ENCODE peak calls at places on chromosomes 2 and 18, in nine cellular contexts. One of them, this sample, is unnamed.

GRCh38 chr2:163182764-163183354 is 344.3 kb upstream of the KCNH7 start:
- DNase-seq in NCI-H1694 treated with DMSO at 0.1 percent for 48 hours: peak
- DNase-seq in activated CD8-positive, alpha-beta memory T cell treated with anti-CD3 and anti-CD28 coated beads, Interleukin-2, amount 10 ng/mL, durations not matched to agents 7 days and 5 days: no peak
- DNase-seq in iris pigment epithelial cell: peak
- DNase-seq in adipocyte: peak
- DNase-seq in DMS153: no peak
- DNase-seq in AG09319: no peak
- DNase-seq in upper lobe of right lung: no peak
- DNase-seq in PC-9: no peak
- DNase-seq in this sample: no peak

GRCh38 chr18:13477147-13477683 is 249.1 kb downstream of the FAM210A start:
- DNase-seq in NCI-H1694 treated with DMSO at 0.1 percent for 48 hours: no peak
- DNase-seq in upper lobe of right lung: no peak
- DNase-seq in AG09319: no peak
- DNase-seq in DMS153: no peak
- DNase-seq in activated CD8-positive, alpha-beta memory T cell treated with anti-CD3 and anti-CD28 coated beads, Interleukin-2, amount 10 ng/mL, durations not matched to agents 7 days and 5 days: no peak
- DNase-seq in PC-9: no peak
- DNase-seq in iris pigment epithelial cell: no peak
- DNase-seq in adipocyte: no peak
- DNase-seq in this sample: no peak

GRCh38 chr2:122750808-122751207 is 995.4 kb downstream of the TSN start:
- DNase-seq in iris pigment epithelial cell: no peak
- DNase-seq in AG09319: no peak
- DNase-seq in PC-9: no peak
- DNase-seq in DMS153: no peak
- DNase-seq in activated CD8-positive, alpha-beta memory T cell treated with anti-CD3 and anti-CD28 coated beads, Interleukin-2, amount 10 ng/mL, durations not matched to agents 7 days and 5 days: no peak
- DNase-seq in adipocyte: no peak
- DNase-seq in NCI-H1694 treated with DMSO at 0.1 percent for 48 hours: no peak
- DNase-seq in upper lobe of right lung: no peak
- DNase-seq in this sample: no peak

GRCh38 chr2:9877726-9878125 is 34.5 kb downstream of the TAF1B start:
- DNase-seq in adipocyte: no peak
- DNase-seq in NCI-H1694 treated with DMSO at 0.1 percent for 48 hours: no peak
- DNase-seq in activated CD8-positive, alpha-beta memory T cell treated with anti-CD3 and anti-CD28 coated beads, Interleukin-2, amount 10 ng/mL, durations not matched to agents 7 days and 5 days: no peak
- DNase-seq in iris pigment epithelial cell: no peak
- DNase-seq in DMS153: no peak
- DNase-seq in AG09319: no peak
- DNase-seq in PC-9: no peak
- DNase-seq in upper lobe of right lung: no peak
- DNase-seq in this sample: no peak

GRCh38 chr2:12856934-12857660 is 140.4 kb downstream of the TRIB2 start:
- DNase-seq in NCI-H1694 treated with DMSO at 0.1 percent for 48 hours: no peak
- DNase-seq in AG09319: peak
- DNase-seq in activated CD8-positive, alpha-beta memory T cell treated with anti-CD3 and anti-CD28 coated beads, Interleukin-2, amount 10 ng/mL, durations not matched to agents 7 days and 5 days: peak
- DNase-seq in DMS153: no peak
- DNase-seq in PC-9: peak
- DNase-seq in iris pigment epithelial cell: peak
- DNase-seq in adipocyte: peak
- DNase-seq in upper lobe of right lung: no peak
- DNase-seq in this sample: no peak

GRCh38 chr2:176009445-176009844 is 7.4 kb upstream of the LNPK start:
- DNase-seq in activated CD8-positive, alpha-beta memory T cell treated with anti-CD3 and anti-CD28 coated beads, Interleukin-2, amount 10 ng/mL, durations not matched to agents 7 days and 5 days: no peak
- DNase-seq in upper lobe of right lung: no peak
- DNase-seq in DMS153: no peak
- DNase-seq in AG09319: no peak
- DNase-seq in iris pigment epithelial cell: no peak
- DNase-seq in adipocyte: no peak
- DNase-seq in NCI-H1694 treated with DMSO at 0.1 percent for 48 hours: no peak
- DNase-seq in PC-9: no peak
- DNase-seq in this sample: no peak

GRCh38 chr2:19685713-19686112 is 216.1 kb downstream of the TTC32 start:
- DNase-seq in upper lobe of right lung: no peak
- DNase-seq in AG09319: no peak
- DNase-seq in NCI-H1694 treated with DMSO at 0.1 percent for 48 hours: no peak
- DNase-seq in adipocyte: peak
- DNase-seq in DMS153: no peak
- DNase-seq in activated CD8-positive, alpha-beta memory T cell treated with anti-CD3 and anti-CD28 coated beads, Interleukin-2, amount 10 ng/mL, durations not matched to agents 7 days and 5 days: no peak
- DNase-seq in iris pigment epithelial cell: peak
- DNase-seq in PC-9: peak
- DNase-seq in this sample: no peak

GRCh38 chr2:106562826-106563594 is 75.8 kb downstream of the CD8B2 start:
- DNase-seq in DMS153: no peak
- DNase-seq in upper lobe of right lung: no peak
- DNase-seq in activated CD8-positive, alpha-beta memory T cell treated with anti-CD3 and anti-CD28 coated beads, Interleukin-2, amount 10 ng/mL, durations not matched to agents 7 days and 5 days: no peak
- DNase-seq in adipocyte: peak
- DNase-seq in AG09319: no peak
- DNase-seq in NCI-H1694 treated with DMSO at 0.1 percent for 48 hours: peak
- DNase-seq in PC-9: no peak
- DNase-seq in iris pigment epithelial cell: peak
- DNase-seq in this sample: no peak

GRCh38 chr2:230678451-230678850 is 34.2 kb upstream of the CAB39 start:
- DNase-seq in activated CD8-positive, alpha-beta memory T cell treated with anti-CD3 and anti-CD28 coated beads, Interleukin-2, amount 10 ng/mL, durations not matched to agents 7 days and 5 days: peak
- DNase-seq in AG09319: no peak
- DNase-seq in iris pigment epithelial cell: no peak
- DNase-seq in NCI-H1694 treated with DMSO at 0.1 percent for 48 hours: no peak
- DNase-seq in upper lobe of right lung: no peak
- DNase-seq in adipocyte: no peak
- DNase-seq in PC-9: no peak
- DNase-seq in DMS153: no peak
- DNase-seq in this sample: no peak

GRCh38 chr2:69815717-69816116 is 13.7 kb upstream of the GMCL1 start:
- DNase-seq in upper lobe of right lung: no peak
- DNase-seq in NCI-H1694 treated with DMSO at 0.1 percent for 48 hours: no peak
- DNase-seq in DMS153: no peak
- DNase-seq in AG09319: no peak
- DNase-seq in iris pigment epithelial cell: peak
- DNase-seq in PC-9: no peak
- DNase-seq in activated CD8-positive, alpha-beta memory T cell treated with anti-CD3 and anti-CD28 coated beads, Interleukin-2, amount 10 ng/mL, durations not matched to agents 7 days and 5 days: no peak
- DNase-seq in adipocyte: no peak
- DNase-seq in this sample: no peak

GRCh38 chr18:9147440-9148238 is 11.1 kb downstream of the ANKRD12 start:
- DNase-seq in AG09319: peak
- DNase-seq in upper lobe of right lung: no peak
- DNase-seq in NCI-H1694 treated with DMSO at 0.1 percent for 48 hours: peak
- DNase-seq in PC-9: peak
- DNase-seq in activated CD8-positive, alpha-beta memory T cell treated with anti-CD3 and anti-CD28 coated beads, Interleukin-2, amount 10 ng/mL, durations not matched to agents 7 days and 5 days: peak
- DNase-seq in iris pigment epithelial cell: peak
- DNase-seq in adipocyte: peak
- DNase-seq in DMS153: peak
- DNase-seq in this sample: peak

GRCh38 chr2:84970956-84971798 is at the start of gene KCMF1:
- DNase-seq in AG09319: peak
- DNase-seq in activated CD8-positive, alpha-beta memory T cell treated with anti-CD3 and anti-CD28 coated beads, Interleukin-2, amount 10 ng/mL, durations not matched to agents 7 days and 5 days: peak
- DNase-seq in DMS153: peak
- DNase-seq in NCI-H1694 treated with DMSO at 0.1 percent for 48 hours: peak
- DNase-seq in adipocyte: peak
- DNase-seq in iris pigment epithelial cell: peak
- DNase-seq in PC-9: no peak
- DNase-seq in upper lobe of right lung: peak
- DNase-seq in this sample: peak

GRCh38 chr2:67752964-67753363 is 309.8 kb downstream of the C1D start:
- DNase-seq in NCI-H1694 treated with DMSO at 0.1 percent for 48 hours: no peak
- DNase-seq in adipocyte: peak
- DNase-seq in DMS153: no peak
- DNase-seq in iris pigment epithelial cell: peak
- DNase-seq in AG09319: peak
- DNase-seq in upper lobe of right lung: no peak
- DNase-seq in activated CD8-positive, alpha-beta memory T cell treated with anti-CD3 and anti-CD28 coated beads, Interleukin-2, amount 10 ng/mL, durations not matched to agents 7 days and 5 days: no peak
- DNase-seq in PC-9: no peak
- DNase-seq in this sample: no peak

GRCh38 chr2:125701070-125701469 is 954.9 kb upstream of the GYPC start:
- DNase-seq in activated CD8-positive, alpha-beta memory T cell treated with anti-CD3 and anti-CD28 coated beads, Interleukin-2, amount 10 ng/mL, durations not matched to agents 7 days and 5 days: no peak
- DNase-seq in DMS153: no peak
- DNase-seq in PC-9: no peak
- DNase-seq in AG09319: no peak
- DNase-seq in upper lobe of right lung: no peak
- DNase-seq in iris pigment epithelial cell: no peak
- DNase-seq in NCI-H1694 treated with DMSO at 0.1 percent for 48 hours: no peak
- DNase-seq in adipocyte: no peak
- DNase-seq in this sample: no peak

GRCh38 chr2:128607440-128607839 is 288.8 kb upstream of the HS6ST1 start:
- DNase-seq in DMS153: no peak
- DNase-seq in NCI-H1694 treated with DMSO at 0.1 percent for 48 hours: no peak
- DNase-seq in PC-9: no peak
- DNase-seq in iris pigment epithelial cell: no peak
- DNase-seq in upper lobe of right lung: peak
- DNase-seq in adipocyte: no peak
- DNase-seq in AG09319: no peak
- DNase-seq in activated CD8-positive, alpha-beta memory T cell treated with anti-CD3 and anti-CD28 coated beads, Interleukin-2, amount 10 ng/mL, durations not matched to agents 7 days and 5 days: no peak
- DNase-seq in this sample: no peak

GRCh38 chr2:231052494-231053451 is 3.9 kb upstream of the PSMD1 start:
- DNase-seq in DMS153: peak
- DNase-seq in PC-9: peak
- DNase-seq in upper lobe of right lung: peak
- DNase-seq in AG09319: peak
- DNase-seq in iris pigment epithelial cell: peak
- DNase-seq in activated CD8-positive, alpha-beta memory T cell treated with anti-CD3 and anti-CD28 coated beads, Interleukin-2, amount 10 ng/mL, durations not matched to agents 7 days and 5 days: peak
- DNase-seq in NCI-H1694 treated with DMSO at 0.1 percent for 48 hours: peak
- DNase-seq in adipocyte: peak
- DNase-seq in this sample: peak

GRCh38 chr2:85189606-85190270 is 56.5 kb downstream of the TCF7L1 start:
- DNase-seq in AG09319: no peak
- DNase-seq in DMS153: no peak
- DNase-seq in upper lobe of right lung: no peak
- DNase-seq in iris pigment epithelial cell: no peak
- DNase-seq in PC-9: no peak
- DNase-seq in activated CD8-positive, alpha-beta memory T cell treated with anti-CD3 and anti-CD28 coated beads, Interleukin-2, amount 10 ng/mL, durations not matched to agents 7 days and 5 days: no peak
- DNase-seq in NCI-H1694 treated with DMSO at 0.1 percent for 48 hours: no peak
- DNase-seq in adipocyte: no peak
- DNase-seq in this sample: no peak

GRCh38 chr2:83787189-83787588 is 671.9 kb downstream of the SUCLG1 start:
- DNase-seq in DMS153: no peak
- DNase-seq in AG09319: no peak
- DNase-seq in adipocyte: no peak
- DNase-seq in NCI-H1694 treated with DMSO at 0.1 percent for 48 hours: no peak
- DNase-seq in upper lobe of right lung: no peak
- DNase-seq in activated CD8-positive, alpha-beta memory T cell treated with anti-CD3 and anti-CD28 coated beads, Interleukin-2, amount 10 ng/mL, durations not matched to agents 7 days and 5 days: no peak
- DNase-seq in iris pigment epithelial cell: no peak
- DNase-seq in PC-9: no peak
- DNase-seq in this sample: no peak

GRCh38 chr2:174027956-174028355 is 62.8 kb upstream of the SP3 start:
- DNase-seq in activated CD8-positive, alpha-beta memory T cell treated with anti-CD3 and anti-CD28 coated beads, Interleukin-2, amount 10 ng/mL, durations not matched to agents 7 days and 5 days: no peak
- DNase-seq in DMS153: no peak
- DNase-seq in AG09319: no peak
- DNase-seq in iris pigment epithelial cell: no peak
- DNase-seq in adipocyte: no peak
- DNase-seq in NCI-H1694 treated with DMSO at 0.1 percent for 48 hours: peak
- DNase-seq in PC-9: no peak
- DNase-seq in upper lobe of right lung: no peak
- DNase-seq in this sample: no peak

GRCh38 chr18:12882416-12882815 is 1.6 kb downstream of the PTPN2 start:
- DNase-seq in NCI-H1694 treated with DMSO at 0.1 percent for 48 hours: no peak
- DNase-seq in iris pigment epithelial cell: peak
- DNase-seq in activated CD8-positive, alpha-beta memory T cell treated with anti-CD3 and anti-CD28 coated beads, Interleukin-2, amount 10 ng/mL, durations not matched to agents 7 days and 5 days: no peak
- DNase-seq in AG09319: no peak
- DNase-seq in PC-9: no peak
- DNase-seq in upper lobe of right lung: no peak
- DNase-seq in adipocyte: peak
- DNase-seq in DMS153: no peak
- DNase-seq in this sample: no peak

GRCh38 chr2:54960118-54960517 is 90.1 kb downstream of the RTN4 start:
- DNase-seq in PC-9: no peak
- DNase-seq in iris pigment epithelial cell: no peak
- DNase-seq in DMS153: no peak
- DNase-seq in adipocyte: no peak
- DNase-seq in activated CD8-positive, alpha-beta memory T cell treated with anti-CD3 and anti-CD28 coated beads, Interleukin-2, amount 10 ng/mL, durations not matched to agents 7 days and 5 days: no peak
- DNase-seq in NCI-H1694 treated with DMSO at 0.1 percent for 48 hours: no peak
- DNase-seq in upper lobe of right lung: no peak
- DNase-seq in AG09319: no peak
- DNase-seq in this sample: no peak

GRCh38 chr18:631560-631959 is 25.9 kb upstream of the TYMS start:
- DNase-seq in activated CD8-positive, alpha-beta memory T cell treated with anti-CD3 and anti-CD28 coated beads, Interleukin-2, amount 10 ng/mL, durations not matched to agents 7 days and 5 days: no peak
- DNase-seq in PC-9: no peak
- DNase-seq in upper lobe of right lung: no peak
- DNase-seq in AG09319: no peak
- DNase-seq in NCI-H1694 treated with DMSO at 0.1 percent for 48 hours: no peak
- DNase-seq in iris pigment epithelial cell: no peak
- DNase-seq in adipocyte: no peak
- DNase-seq in DMS153: no peak
- DNase-seq in this sample: no peak

GRCh38 chr2:183592271-183592670 is 468.0 kb downstream of the NUP35 start:
- DNase-seq in AG09319: no peak
- DNase-seq in activated CD8-positive, alpha-beta memory T cell treated with anti-CD3 and anti-CD28 coated beads, Interleukin-2, amount 10 ng/mL, durations not matched to agents 7 days and 5 days: no peak
- DNase-seq in upper lobe of right lung: no peak
- DNase-seq in PC-9: no peak
- DNase-seq in NCI-H1694 treated with DMSO at 0.1 percent for 48 hours: no peak
- DNase-seq in DMS153: peak
- DNase-seq in adipocyte: no peak
- DNase-seq in iris pigment epithelial cell: no peak
- DNase-seq in this sample: no peak

GRCh38 chr18:52348209-52348608 is 8.2 kb downstream of the DCC start:
- DNase-seq in DMS153: no peak
- DNase-seq in PC-9: no peak
- DNase-seq in iris pigment epithelial cell: peak
- DNase-seq in NCI-H1694 treated with DMSO at 0.1 percent for 48 hours: no peak
- DNase-seq in activated CD8-positive, alpha-beta memory T cell treated with anti-CD3 and anti-CD28 coated beads, Interleukin-2, amount 10 ng/mL, durations not matched to agents 7 days and 5 days: no peak
- DNase-seq in upper lobe of right lung: no peak
- DNase-seq in adipocyte: peak
- DNase-seq in AG09319: no peak
- DNase-seq in this sample: no peak

GRCh38 chr2:163682695-163683094 is 53.1 kb downstream of the FIGN start:
- DNase-seq in AG09319: no peak
- DNase-seq in upper lobe of right lung: no peak
- DNase-seq in activated CD8-positive, alpha-beta memory T cell treated with anti-CD3 and anti-CD28 coated beads, Interleukin-2, amount 10 ng/mL, durations not matched to agents 7 days and 5 days: no peak
- DNase-seq in NCI-H1694 treated with DMSO at 0.1 percent for 48 hours: no peak
- DNase-seq in adipocyte: peak
- DNase-seq in PC-9: peak
- DNase-seq in DMS153: no peak
- DNase-seq in iris pigment epithelial cell: peak
- DNase-seq in this sample: no peak

GRCh38 chr2:42504364-42505230 is 10.8 kb upstream of the KCNG3 start:
- DNase-seq in activated CD8-positive, alpha-beta memory T cell treated with anti-CD3 and anti-CD28 coated beads, Interleukin-2, amount 10 ng/mL, durations not matched to agents 7 days and 5 days: no peak
- DNase-seq in iris pigment epithelial cell: no peak
- DNase-seq in upper lobe of right lung: no peak
- DNase-seq in adipocyte: no peak
- DNase-seq in AG09319: no peak
- DNase-seq in PC-9: no peak
- DNase-seq in NCI-H1694 treated with DMSO at 0.1 percent for 48 hours: no peak
- DNase-seq in DMS153: no peak
- DNase-seq in this sample: no peak

GRCh38 chr2:18662689-18663088 is 73.3 kb upstream of the NT5C1B start:
- DNase-seq in iris pigment epithelial cell: no peak
- DNase-seq in AG09319: no peak
- DNase-seq in DMS153: peak
- DNase-seq in PC-9: no peak
- DNase-seq in activated CD8-positive, alpha-beta memory T cell treated with anti-CD3 and anti-CD28 coated beads, Interleukin-2, amount 10 ng/mL, durations not matched to agents 7 days and 5 days: no peak
- DNase-seq in upper lobe of right lung: no peak
- DNase-seq in adipocyte: no peak
- DNase-seq in NCI-H1694 treated with DMSO at 0.1 percent for 48 hours: no peak
- DNase-seq in this sample: no peak

GRCh38 chr2:163601377-163601776 is 134.4 kb downstream of the FIGN start:
- DNase-seq in upper lobe of right lung: no peak
- DNase-seq in PC-9: no peak
- DNase-seq in adipocyte: no peak
- DNase-seq in AG09319: no peak
- DNase-seq in activated CD8-positive, alpha-beta memory T cell treated with anti-CD3 and anti-CD28 coated beads, Interleukin-2, amount 10 ng/mL, durations not matched to agents 7 days and 5 days: no peak
- DNase-seq in iris pigment epithelial cell: peak
- DNase-seq in NCI-H1694 treated with DMSO at 0.1 percent for 48 hours: no peak
- DNase-seq in DMS153: no peak
- DNase-seq in this sample: no peak

GRCh38 chr2:147846382-147847081 is 1.7 kb downstream of the ACVR2A start:
- DNase-seq in PC-9: no peak
- DNase-seq in iris pigment epithelial cell: peak
- DNase-seq in AG09319: no peak
- DNase-seq in upper lobe of right lung: no peak
- DNase-seq in activated CD8-positive, alpha-beta memory T cell treated with anti-CD3 and anti-CD28 coated beads, Interleukin-2, amount 10 ng/mL, durations not matched to agents 7 days and 5 days: no peak
- DNase-seq in adipocyte: peak
- DNase-seq in DMS153: no peak
- DNase-seq in NCI-H1694 treated with DMSO at 0.1 percent for 48 hours: no peak
- DNase-seq in this sample: no peak

GRCh38 chr18:65968605-65969004 is 217.8 kb downstream of the CDH7 start:
- DNase-seq in AG09319: no peak
- DNase-seq in NCI-H1694 treated with DMSO at 0.1 percent for 48 hours: no peak
- DNase-seq in DMS153: no peak
- DNase-seq in PC-9: no peak
- DNase-seq in iris pigment epithelial cell: no peak
- DNase-seq in upper lobe of right lung: no peak
- DNase-seq in adipocyte: no peak
- DNase-seq in activated CD8-positive, alpha-beta memory T cell treated with anti-CD3 and anti-CD28 coated beads, Interleukin-2, amount 10 ng/mL, durations not matched to agents 7 days and 5 days: no peak
- DNase-seq in this sample: no peak

GRCh38 chr2:171272039-171272438 is 111.3 kb upstream of the TLK1 start:
- DNase-seq in upper lobe of right lung: no peak
- DNase-seq in AG09319: peak
- DNase-seq in DMS153: no peak
- DNase-seq in adipocyte: peak
- DNase-seq in NCI-H1694 treated with DMSO at 0.1 percent for 48 hours: no peak
- DNase-seq in PC-9: peak
- DNase-seq in activated CD8-positive, alpha-beta memory T cell treated with anti-CD3 and anti-CD28 coated beads, Interleukin-2, amount 10 ng/mL, durations not matched to agents 7 days and 5 days: no peak
- DNase-seq in iris pigment epithelial cell: peak
- DNase-seq in this sample: no peak